ENCODE peak calls at places on chromosome 4, in nine cellular contexts. C is CD4-positive, alpha-beta memory T cell; Z is fibroblast of pulmonary artery; T is foreskin fibroblast; P is CD8-positive, alpha-beta T cell; F is astrocyte of the spinal cord; I is fibroblast of the aortic adventitia; X is CD4-positive, CD25-positive, alpha-beta regulatory T cell; H is brain microvascular endothelial cell. Q is an unnamed sample.

GRCh38 chr4:108149588-108150380 is 18.9 kb downstream of the LEF1 start:
- DNase-seq in C (no peak), Z (no peak), T (no peak), P (no peak), F (peak; percentile 66), I (peak; percentile 8), X (no peak), H (no peak), Q (peak; percentile 88)

GRCh38 chr4:57110635-57111546 is 706 bp upstream of the IGFBP7 start:
- DNase-seq in C (no peak), Z (peak; percentile 74), T (peak; percentile 70), P (peak; percentile 11), F (peak; percentile 83), I (peak; percentile 79), X (no peak), H (peak; percentile 64), Q (peak; percentile 67)

GRCh38 chr4:186486172-186486571 is 69.2 kb downstream of the MTNR1A start:
- DNase-seq in C (no peak), Z (no peak), T (no peak), P (no peak), F (peak; percentile 22), I (no peak), X (no peak), H (no peak), Q (peak; percentile 26)

GRCh38 chr4:98749206-98749605 is 90.8 kb upstream of the TSPAN5 start:
- DNase-seq in C (no peak), Z (no peak), T (no peak), P (no peak), F (no peak), I (peak; percentile 7), X (no peak), H (no peak), Q (no peak)

GRCh38 chr4:140149851-140150635 is 3.9 kb downstream of the MAML3 start:
- DNase-seq in C (peak; percentile 60), Z (peak; percentile 42), T (peak; percentile 80), P (peak; percentile 57), F (peak; percentile 60), I (peak; percentile 46), X (peak; percentile 60), H (peak; percentile 57), Q (no peak)

GRCh38 chr4:20428410-20429160 is 176.9 kb downstream of the SLIT2 start:
- DNase-seq in C (no peak), Z (peak; percentile 53), T (peak; percentile 41), P (no peak), F (peak; percentile 40), I (peak; percentile 69), X (no peak), H (no peak), Q (no peak)

GRCh38 chr4:687975-688694 is 816 bp downstream of the SLC49A3 start:
- DNase-seq in C (no peak), Z (no peak), T (no peak), P (no peak), F (no peak), I (no peak), X (no peak), H (no peak), Q (no peak)

GRCh38 chr4:7763788-7764187 is 175.9 kb downstream of the AFAP1 start:
- DNase-seq in C (no peak), Z (peak; percentile 48), T (peak; percentile 54), P (no peak), F (peak; percentile 80), I (no peak), X (no peak), H (peak; percentile 82), Q (peak; percentile 49)

GRCh38 chr4:170868191-170868590 is 778.4 kb upstream of the AADAT start:
- DNase-seq in C (no peak), Z (no peak), T (no peak), P (no peak), F (no peak), I (no peak), X (no peak), H (no peak), Q (no peak)

GRCh38 chr4:105805501-105806120 is 89.7 kb upstream of the NPNT start:
- DNase-seq in C (no peak), Z (no peak), T (peak; percentile 20), P (no peak), F (no peak), I (peak; percentile 13), X (no peak), H (no peak), Q (no peak)

GRCh38 chr4:102022343-102022742 is 231.8 kb downstream of the BANK1 start:
- DNase-seq in C (no peak), Z (peak; percentile 34), T (no peak), P (no peak), F (no peak), I (no peak), X (no peak), H (no peak), Q (no peak)

DNA sequence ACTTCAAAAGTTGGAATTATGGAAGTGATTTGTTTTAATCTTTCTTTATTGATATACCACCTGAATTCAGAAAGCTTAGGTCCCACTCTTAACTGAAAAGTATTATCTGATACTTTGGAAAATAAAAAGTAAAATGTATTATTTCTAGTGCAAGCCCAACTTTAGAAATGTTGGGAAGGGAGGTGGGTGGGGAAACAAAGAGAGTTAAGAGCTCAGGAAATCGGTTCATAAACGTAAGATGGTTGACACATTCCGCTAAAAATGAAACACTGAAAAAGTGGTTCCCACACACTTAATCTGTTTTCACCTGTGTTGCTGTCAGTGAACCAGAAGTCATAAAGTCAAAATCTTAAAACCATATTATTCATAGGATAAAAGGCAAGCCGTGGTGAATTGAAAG is 237.4 kb downstream of the BANK1 start:
- DNase-seq in C (no peak), Z (no peak), T (no peak), P (no peak), F (no peak), I (no peak), X (no peak), H (no peak), Q (no peak)
- H3K4me3 ChIP-seq in C (no peak overlapping the region), Z (no peak overlapping the region), T (no peak overlapping the region), P (no peak overlapping the region), F (no peak overlapping the region), I (no peak overlapping the region), X (no peak overlapping the region), H (no peak overlapping the region), Q (no peak overlapping the region)

GRCh38 chr4:13988347-13989265 is 361.1 kb upstream of the BOD1L1 start:
- DNase-seq in C (no peak), Z (peak; percentile 97), T (peak; percentile 96), P (no peak), F (peak; percentile 97), I (peak; percentile 99), X (no peak), H (peak; percentile 98), Q (peak; percentile 90)
- H3K4me3 ChIP-seq in C (no peak overlapping the region), Z (no peak overlapping the region), T (no peak overlapping the region), P (no peak overlapping the region), F (no peak overlapping the region), I (peak overlapping the region; percentile 7), X (no peak overlapping the region), H (no peak overlapping the region), Q (no peak overlapping the region)

GRCh38 chr4:104491826-104492771 is 2.6 kb downstream of the CXXC4 start:
- DNase-seq in C (no peak), Z (peak; percentile 2), T (peak; percentile 3), P (no peak), F (peak; percentile 43), I (no peak), X (no peak), H (no peak), Q (no peak)

GRCh38 chr4:104494161-104494560 is 533 bp downstream of the CXXC4 start:
- DNase-seq in C (no peak), Z (peak; percentile 1), T (peak; percentile 7), P (no peak), F (no peak), I (no peak), X (no peak), H (no peak), Q (no peak)

GRCh38 chr4:104491396-104491821 is 3.3 kb downstream of the CXXC4 start:
- DNase-seq in C (peak; percentile 26), Z (peak; percentile 16), T (peak; percentile 28), P (no peak), F (peak; percentile 29), I (no peak), X (no peak), H (no peak), Q (no peak)

GRCh38 chr4:104494822-104495559 is at the start of gene CXXC4:
- DNase-seq in C (peak; percentile 28), Z (peak; percentile 45), T (peak; percentile 41), P (no peak), F (peak; percentile 63), I (peak; percentile 27), X (no peak), H (peak; percentile 5), Q (peak; percentile 46)

DNA sequence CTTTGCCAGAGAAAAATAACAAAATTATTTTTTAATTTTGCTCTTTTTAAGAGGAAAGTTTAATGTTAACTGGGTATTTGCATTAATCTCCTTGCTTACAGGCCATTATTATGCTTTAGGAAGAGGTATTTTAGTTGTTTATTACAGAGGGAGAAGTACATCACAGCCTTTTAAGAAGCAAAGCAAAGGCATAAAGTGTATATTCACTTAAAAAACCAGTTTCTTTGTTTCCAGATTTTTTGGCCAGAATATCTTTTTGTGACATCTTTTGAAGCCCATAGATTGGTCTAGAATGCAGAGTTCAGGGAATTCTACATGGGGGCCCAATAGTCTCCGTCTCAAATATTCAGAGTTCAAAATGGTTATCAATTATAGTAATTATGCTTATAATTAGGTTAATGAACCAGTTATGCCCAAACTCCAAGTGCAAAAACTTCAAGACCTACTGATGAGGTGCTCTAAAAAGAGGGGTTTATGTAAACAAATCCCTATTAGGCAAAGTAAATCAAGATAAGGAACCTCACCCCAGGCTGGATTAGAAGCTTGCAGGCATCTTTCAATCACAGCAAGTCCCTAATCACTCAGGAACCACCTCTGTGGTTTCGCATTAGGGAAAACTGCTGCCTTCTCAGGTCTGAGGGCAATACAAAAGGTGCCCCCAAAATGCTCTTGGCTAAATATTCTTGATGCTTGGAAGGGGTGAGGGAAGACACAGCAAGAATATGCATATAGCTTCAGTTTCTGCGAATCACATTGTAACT is 1.4 kb downstream of the CXXC4 start:
- DNase-seq in C (no peak), Z (no peak), T (no peak), P (no peak), F (no peak), I (no peak), X (no peak), H (no peak), Q (no peak)
- H3K4me3 ChIP-seq in C (no peak overlapping the region), Z (no peak overlapping the region), T (no peak overlapping the region), P (no peak overlapping the region), F (no peak overlapping the region), I (no peak overlapping the region), X (no peak overlapping the region), H (no peak overlapping the region), Q (no peak overlapping the region)

DNA sequence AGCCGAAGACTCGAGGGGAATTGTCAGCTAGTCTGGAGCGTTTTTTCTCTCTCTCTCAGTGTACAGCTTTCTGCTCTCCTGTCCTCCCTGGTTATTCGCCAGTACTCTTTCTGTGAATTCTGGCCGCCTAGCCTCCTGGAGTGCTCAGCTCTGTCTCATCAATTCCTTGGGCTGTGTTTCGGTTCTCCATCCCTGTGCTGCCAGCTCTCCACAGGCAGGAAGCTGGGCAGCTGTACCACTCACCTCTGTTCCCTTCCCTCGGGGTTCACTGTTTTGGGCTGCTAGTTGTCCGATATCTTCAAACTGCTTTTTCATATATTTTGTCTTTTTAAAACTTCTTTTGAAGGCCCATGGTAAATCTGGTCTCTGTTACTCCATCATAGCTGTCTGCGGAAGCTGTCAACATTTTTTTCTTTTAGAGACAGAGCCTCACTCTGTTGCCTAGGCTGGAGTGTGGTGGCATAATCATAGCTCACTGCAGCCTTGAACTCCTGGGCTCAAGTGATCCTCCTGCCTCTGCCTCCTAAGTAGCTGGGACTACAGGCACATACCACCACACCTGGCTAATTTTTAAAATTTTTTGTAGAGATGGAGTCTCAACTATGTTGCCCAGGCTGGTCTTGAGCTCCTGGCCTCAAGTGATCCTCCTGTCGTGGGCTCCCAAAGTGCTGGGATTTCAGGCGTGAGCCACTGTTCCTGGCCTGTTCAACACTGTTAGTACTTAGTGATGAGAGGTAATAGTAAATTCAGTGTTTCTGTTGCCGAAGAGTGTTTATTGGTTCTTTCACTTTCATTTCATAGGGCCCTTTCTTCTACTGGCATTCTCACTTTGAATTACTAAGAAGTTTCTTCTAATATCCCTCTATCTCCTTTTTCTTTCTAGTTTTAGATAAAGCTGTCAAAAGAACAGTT is 18.6 kb downstream of the ZCCHC4 start:
- DNase-seq in C (peak; percentile 6), Z (no peak), T (no peak), P (no peak), F (no peak), I (peak; percentile 28), X (peak; percentile 26), H (no peak), Q (no peak)
- H3K4me3 ChIP-seq in C (peak overlapping the region; percentile 8), Z (peak overlapping the region; percentile 0), T (no peak overlapping the region), P (no peak overlapping the region), F (no peak overlapping the region), I (peak overlapping the region; percentile 40), X (peak overlapping the region; percentile 93), H (no peak overlapping the region), Q (no peak overlapping the region)